ENCODE peak calls at places on chromosomes 1 and 21, in nine cellular contexts. L is activated CD4-positive, alpha-beta T cell treated with anti-CD3 and anti-CD28 coated beads, Interleukin-2, amount 50 U/mL, for 4 hours; T is fibroblast of pulmonary artery; C is HS-27A; X is activated naive CD8-positive, alpha-beta T cell treated with anti-CD3 and anti-CD28 coated beads, Interleukin-2, amount 10 ng/mL, durations not matched to agents 7 days and 5 days; I is pons; D is body of pancreas; R is activated naive CD4-positive, alpha-beta T cell; G is GM04504. U is an unnamed sample.

GRCh38 chr21:15096146-15096545 is 31.3 kb upstream of the NRIP1 start:
- DNase-seq in T (no peak), R (no peak), C (no peak), L (no peak), I (no peak), D (no peak), X (no peak), G (no peak), U (no peak)

GRCh38 chr1:25193151-25193742 is 39.1 kb downstream of the SYF2 start:
- DNase-seq in I (no peak), C (no peak), T (no peak), R (no peak), G (no peak), X (no peak), L (no peak), D (no peak), U (no peak)

GRCh38 chr1:209567788-209568187 is 15.7 kb upstream of the CAMK1G start:
- DNase-seq in L (no peak), G (peak; percentile 79), T (peak; percentile 65), D (no peak), X (no peak), I (no peak), R (no peak), C (no peak), U (peak; percentile 71)

GRCh38 chr1:11168731-11169130 is 20.4 kb upstream of the ANGPTL7 start:
- DNase-seq in T (no peak), C (no peak), I (no peak), G (no peak), L (no peak), R (no peak), X (no peak), D (no peak), U (no peak)

GRCh38 chr1:185376288-185376687 is 59.2 kb upstream of the IVNS1ABP start:
- DNase-seq in L (no peak), X (no peak), D (no peak), R (no peak), T (no peak), I (no peak), G (no peak), C (no peak), U (no peak)

GRCh38 chr1:228162286-228163003 is 3.2 kb upstream of the IBA57 start:
- DNase-seq in L (no peak), D (peak; percentile 24), G (no peak), I (no peak), T (peak; percentile 26), R (no peak), C (no peak), X (no peak), U (peak; percentile 34)

GRCh38 chr1:42433324-42433860 is 22.4 kb downstream of the ZMYND12 start:
- DNase-seq in X (no peak), R (no peak), D (no peak), T (no peak), L (no peak), I (no peak), C (no peak), G (no peak), U (no peak)

GRCh38 chr1:53511933-53512806 is 53.0 kb downstream of the DMRTB1 start:
- DNase-seq in X (no peak), G (no peak), D (no peak), R (no peak), I (peak; percentile 5), C (peak; percentile 51), L (no peak), T (peak; percentile 36), U (no peak)

GRCh38 chr1:228276901-228277490 is 69.2 kb downstream of the OBSCN start:
- DNase-seq in L (no peak), D (no peak), I (no peak), X (peak; percentile 27), C (no peak), T (no peak), G (no peak), R (no peak), U (no peak)

GRCh38 chr1:234288946-234289345 is 84.3 kb upstream of the COA6 start:
- DNase-seq in I (no peak), T (no peak), G (no peak), R (no peak), C (no peak), D (no peak), L (no peak), X (no peak), U (peak; percentile 25)

GRCh38 chr1:15337656-15338402 is 71.9 kb upstream of the EFHD2 start:
- DNase-seq in I (no peak), D (no peak), T (peak; percentile 69), G (peak; percentile 81), R (no peak), L (no peak), X (no peak), C (peak; percentile 78), U (peak; percentile 84)

GRCh38 chr1:82788038-82788437 is 987.3 kb downstream of the ADGRL2 start:
- DNase-seq in T (no peak), X (no peak), I (no peak), C (no peak), R (no peak), D (no peak), L (no peak), G (no peak), U (no peak)

GRCh38 chr1:54255026-54255425 is 55.1 kb downstream of the MRPL37 start:
- DNase-seq in X (no peak), L (no peak), T (peak; percentile 15), G (no peak), C (no peak), R (no peak), D (no peak), I (no peak), U (peak; percentile 66)

GRCh38 chr21:15159382-15160020 is 94.7 kb upstream of the NRIP1 start:
- DNase-seq in L (no peak), I (peak; percentile 39), C (no peak), X (no peak), R (no peak), G (no peak), D (no peak), T (peak; percentile 28), U (no peak)

GRCh38 chr1:209854196-209854595 is 26.4 kb downstream of the UTP25 start:
- DNase-seq in R (no peak), X (no peak), G (no peak), T (no peak), D (no peak), C (no peak), L (no peak), I (peak; percentile 62), U (peak; percentile 40)

GRCh38 chr1:40593449-40594186 is 62.2 kb downstream of the ZNF684 start:
- DNase-seq in C (no peak), L (no peak), X (no peak), G (no peak), T (no peak), I (no peak), D (no peak), R (no peak), U (peak; percentile 39)

GRCh38 chr1:224846119-224846907 is 83.2 kb upstream of the DNAH14 start:
- DNase-seq in X (no peak), D (no peak), C (no peak), R (no peak), G (no peak), T (no peak), I (no peak), L (no peak), U (no peak)

GRCh38 chr1:45327644-45328515 is 1.2 kb downstream of the HPDL start:
- DNase-seq in R (no peak), D (no peak), I (no peak), X (peak; percentile 52), T (no peak), L (no peak), C (no peak), G (no peak), U (no peak)

GRCh38 chr1:38037481-38037939 is 9.1 kb downstream of the POU3F1 start:
- DNase-seq in I (no peak), G (no peak), T (peak; percentile 50), X (no peak), D (no peak), R (no peak), C (no peak), L (no peak), U (no peak)

GRCh38 chr1:181149326-181150000 is 61.0 kb downstream of the IER5 start:
- DNase-seq in R (no peak), D (no peak), X (peak; percentile 76), G (no peak), L (peak; percentile 61), T (no peak), I (no peak), C (no peak), U (no peak)

GRCh38 chr1:41823453-41823852 is 95.3 kb downstream of the HIVEP3 start:
- DNase-seq in T (no peak), X (no peak), R (no peak), G (no peak), L (no peak), C (no peak), I (no peak), D (peak; percentile 24), U (peak; percentile 55)

GRCh38 chr1:216183427-216183826 is 239.8 kb downstream of the USH2A start:
- DNase-seq in X (no peak), R (no peak), L (no peak), I (no peak), D (no peak), G (peak; percentile 51), T (no peak), C (no peak), U (peak; percentile 17)

GRCh38 chr1:38135621-38136414 is 89.2 kb upstream of the POU3F1 start:
- DNase-seq in X (no peak), G (no peak), T (no peak), R (no peak), D (no peak), C (no peak), I (no peak), L (no peak), U (no peak)

GRCh38 chr1:25198731-25199231 is 33.5 kb downstream of the SYF2 start:
- DNase-seq in L (no peak), C (no peak), I (peak; percentile 77), X (no peak), T (no peak), G (no peak), D (peak; percentile 31), R (no peak), U (peak; percentile 42)

GRCh38 chr1:159040206-159040605 is 30.5 kb downstream of the IFI16 start:
- DNase-seq in L (no peak), T (peak; percentile 50), X (no peak), G (no peak), R (no peak), I (no peak), C (no peak), D (no peak), U (peak; percentile 75)

GRCh38 chr1:228392111-228392936 is 14.3 kb downstream of the TRIM11 start:
- DNase-seq in G (no peak), R (no peak), X (peak; percentile 22), I (no peak), D (no peak), C (no peak), T (no peak), L (no peak), U (no peak)